ENCODE peak calls at places on chromosomes 11 and 22, in five cellular contexts. X is testis; B is CD8-positive, alpha-beta memory T cell; Z is choroid plexus epithelial cell; S is astrocyte of the cerebellum. O is an unnamed sample.

GRCh38 chr11:57529012-57529411 is 1.5 kb downstream of the TIMM10 start:
- DNase-seq in S (no peak), Z (no peak), X (no peak), B (no peak), O (no peak)

GRCh38 chr11:119847836-119848235 is 118.8 kb upstream of the NECTIN1 start:
- DNase-seq in B (no peak), S (no peak), X (no peak), Z (no peak), O (no peak)

GRCh38 chr11:34609850-34610249 is 11.0 kb upstream of the EHF start:
- DNase-seq in S (no peak), B (no peak), X (no peak), Z (no peak), O (no peak)

GRCh38 chr22:50012201-50013181 is at the start of gene IL17REL:
- DNase-seq in B (no peak), S (no peak), X (peak), Z (peak), O (no peak)

GRCh38 chr11:68946416-68947090 is 34.2 kb downstream of the MRGPRD start:
- DNase-seq in X (no peak), Z (peak), S (peak), B (no peak), O (peak)

GRCh38 chr11:113628912-113629311 is 77.2 kb downstream of the TMPRSS5 start:
- DNase-seq in X (no peak), Z (no peak), S (no peak), B (no peak), O (no peak)

GRCh38 chr11:26134481-26135355 is 197.2 kb upstream of the ANO3 start:
- DNase-seq in Z (peak), X (no peak), S (peak), B (no peak), O (peak)

GRCh38 chr11:118930152-118930712 is 4.5 kb upstream of the BCL9L start:
- DNase-seq in S (no peak), Z (peak), X (peak), B (peak), O (no peak)

GRCh38 chr22:39090426-39091064 is 6.5 kb upstream of the APOBEC3H start:
- DNase-seq in Z (no peak), S (no peak), X (no peak), B (peak), O (no peak)

GRCh38 chr11:16603245-16603644 is 135.2 kb upstream of the C11orf58 start:
- DNase-seq in S (no peak), X (peak), B (no peak), Z (no peak), O (no peak)

GRCh38 chr11:114616516-114616915 is 20.9 kb upstream of the NXPE4 start:
- DNase-seq in X (no peak), S (no peak), Z (no peak), B (no peak), O (no peak)

GRCh38 chr22:27307545-27308279 is 493.8 kb downstream of the MN1 start:
- DNase-seq in S (no peak), B (no peak), Z (no peak), X (no peak), O (no peak)

GRCh38 chr22:28983190-28983589 is 78.4 kb downstream of the C22orf31 start:
- DNase-seq in B (no peak), X (no peak), Z (no peak), S (no peak), O (no peak)

GRCh38 chr11:71947498-71947897 is 18.7 kb downstream of the RNF121 start:
- DNase-seq in B (no peak), Z (no peak), X (no peak), S (no peak), O (no peak)

GRCh38 chr22:28801845-28802594 is 1.7 kb upstream of the XBP1 start:
- DNase-seq in X (peak), B (no peak), Z (no peak), S (no peak), O (no peak)

GRCh38 chr11:70470127-70470526 is 71.8 kb downstream of the CTTN start:
- DNase-seq in X (no peak), S (no peak), B (no peak), Z (peak), O (no peak)

GRCh38 chr11:131392528-131393255 is 22.3 kb downstream of the NTM start:
- DNase-seq in S (no peak), B (no peak), Z (no peak), X (no peak), O (no peak)

GRCh38 chr11:69131644-69132300 is 24.0 kb upstream of the SMIM38 start:
- DNase-seq in S (peak), X (peak), Z (peak), B (no peak), O (peak)

GRCh38 chr22:50205781-50206569 is 5.2 kb downstream of the SELENOO start:
- DNase-seq in X (no peak), B (no peak), Z (no peak), S (no peak), O (no peak)

GRCh38 chr11:66015094-66015881 is 3.5 kb downstream of the CST6 start:
- DNase-seq in B (no peak), X (no peak), S (no peak), Z (no peak), O (no peak)

GRCh38 chr11:45663486-45664375 is 1.7 kb downstream of the CHST1 start:
- DNase-seq in S (no peak), X (no peak), Z (no peak), B (no peak), O (no peak)

GRCh38 chr11:120606116-120607010 is 94.8 kb downstream of the GRIK4 start:
- DNase-seq in S (no peak), X (no peak), B (no peak), Z (no peak), O (no peak)

DNA sequence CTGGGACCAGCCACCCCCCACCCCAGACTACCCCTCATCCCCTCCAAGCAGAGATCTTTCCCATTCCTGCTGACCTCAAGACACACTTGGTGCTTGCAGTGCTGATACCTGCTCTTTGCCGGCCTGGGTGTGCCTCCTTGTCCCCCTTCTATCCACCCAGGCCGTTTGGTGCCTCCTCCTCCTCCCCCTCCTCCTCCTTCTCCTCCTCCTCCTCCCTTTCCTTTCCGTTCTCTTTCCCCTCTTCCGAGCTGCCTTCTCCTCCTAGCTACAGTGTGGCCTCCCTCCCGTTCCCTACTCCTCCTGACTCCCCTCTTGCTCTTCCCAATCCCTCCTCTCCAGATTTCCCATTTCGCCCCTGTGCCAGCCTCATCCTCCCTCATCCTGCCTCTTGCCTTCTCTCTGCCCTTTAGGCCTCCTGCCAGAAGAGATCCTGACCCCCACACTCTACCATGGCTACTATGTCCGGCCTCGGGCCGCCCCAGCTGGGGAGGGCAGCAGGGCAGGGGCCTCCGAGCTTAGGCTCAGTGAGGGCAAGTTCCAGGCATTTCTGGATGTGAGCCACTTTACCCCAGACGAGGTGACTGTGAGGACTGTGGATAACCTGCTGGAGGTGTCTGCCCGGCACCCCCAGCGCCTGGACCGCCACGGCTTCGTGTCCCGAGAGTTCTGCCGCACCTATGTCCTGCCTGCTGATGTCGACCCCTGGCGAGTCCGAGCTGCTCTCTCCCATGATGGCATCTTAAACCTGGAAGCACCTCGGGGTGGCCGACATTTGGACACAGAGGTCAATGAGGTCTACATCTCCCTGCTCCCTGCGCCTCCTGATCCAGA is 712 bp downstream of the HSPB2 start:
- DNase-seq in X (no peak), S (no peak), B (no peak), Z (no peak), O (no peak)
- H3K4me3 ChIP-seq in X (peak), S (no peak), B (no peak), Z (peak), O (peak)

DNA sequence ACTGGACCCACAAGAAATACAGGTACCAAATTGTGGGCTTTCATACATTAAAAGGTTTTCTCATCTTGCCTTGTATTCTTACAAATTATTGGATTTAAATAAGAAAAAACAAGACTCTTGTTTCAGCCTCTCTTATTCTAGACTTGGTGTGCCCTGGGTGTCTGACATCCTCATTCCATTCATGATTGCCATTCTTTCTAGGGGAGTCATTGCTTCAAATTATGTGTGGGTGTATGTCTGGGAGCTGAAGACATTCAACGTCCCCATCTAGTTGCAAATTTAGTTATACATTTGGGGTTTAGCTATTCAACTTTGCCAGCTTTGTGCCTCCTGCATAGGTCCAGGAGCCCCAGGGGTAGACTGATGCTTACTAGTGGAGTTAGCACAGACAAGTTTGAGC is 18.1 kb downstream of the MAML2 start:
- DNase-seq in X (no peak), Z (peak), B (no peak), S (no peak), O (peak)
- H3K4me3 ChIP-seq in X (no peak), Z (no peak), B (no peak), S (no peak), O (no peak)

GRCh38 chr11:128891912-128892398 is 799 bp downstream of the KCNJ5 start:
- DNase-seq in B (no peak), S (no peak), Z (no peak), X (peak), O (no peak)
- H3K4me3 ChIP-seq in B (no peak), S (no peak), Z (no peak), X (peak), O (no peak)

GRCh38 chr11:101582242-101583052 is 1.4 kb downstream of the TRPC6 start:
- DNase-seq in B (no peak), Z (no peak), X (no peak), S (no peak), O (no peak)
- H3K4me3 ChIP-seq in B (no peak), Z (no peak), X (peak), S (peak), O (peak)

O was measured in epithelial cell of proximal tubule.